ENCODE peak calls at places on chromosomes 12 and 14, in nine cellular contexts. X is mammary epithelial cell; A is transverse colon; Z is hepatocyte; V is RWPE1; D is type B pancreatic cell; O is GM10248; H is CD4-positive, alpha-beta T cell; L is epithelial cell of esophagus. Y is an unnamed sample.

GRCh38 chr14:29233188-29233587 is 466.6 kb downstream of the FOXG1 start:
- DNase-seq in O (no peak), V (no peak), X (no peak), H (no peak), D (no peak), Z (no peak), L (no peak), A (no peak), Y (no peak)

GRCh38 chr12:129119537-129119936 is 266.3 kb downstream of the GLT1D1 start:
- DNase-seq in X (no peak), D (no peak), L (no peak), A (no peak), O (no peak), Z (peak; percentile 23), H (no peak), V (no peak), Y (no peak)

GRCh38 chr14:101815994-101816393 is 54.5 kb downstream of the PPP2R5C start:
- DNase-seq in L (no peak), V (no peak), O (no peak), Z (no peak), X (no peak), H (no peak), A (no peak), D (no peak), Y (peak; percentile 40)

GRCh38 chr14:81344461-81345160 is 55.5 kb downstream of the STON2 start:
- DNase-seq in H (no peak), Z (no peak), A (no peak), D (no peak), V (no peak), L (no peak), O (no peak), X (no peak), Y (no peak)

GRCh38 chr14:85058170-85058569 is 471.8 kb upstream of the FLRT2 start:
- DNase-seq in A (no peak), D (no peak), V (no peak), H (no peak), L (peak; percentile 50), X (peak; percentile 39), Z (no peak), O (no peak), Y (no peak)

GRCh38 chr12:92624236-92624635 is 78.6 kb upstream of the PLEKHG7 start:
- DNase-seq in O (no peak), D (no peak), X (peak; percentile 81), L (peak; percentile 78), Z (no peak), V (peak; percentile 69), A (no peak), H (no peak), Y (no peak)

GRCh38 chr12:124390442-124391116 is 95.7 kb downstream of the RFLNA start:
- DNase-seq in O (peak; percentile 69), L (peak; percentile 78), D (no peak), A (peak; percentile 63), Z (no peak), H (no peak), X (no peak), V (peak; percentile 68), Y (no peak)

GRCh38 chr14:99256483-99256874 is 15.5 kb downstream of the BCL11B start:
- DNase-seq in O (no peak), X (no peak), Z (no peak), L (no peak), H (no peak), V (no peak), D (no peak), A (no peak), Y (peak; percentile 30)

GRCh38 chr12:3252416-3252815 is 175.2 kb downstream of the TSPAN9 start:
- DNase-seq in A (peak; percentile 72), V (no peak), D (no peak), O (no peak), Z (peak; percentile 59), H (no peak), X (no peak), L (no peak), Y (no peak)

GRCh38 chr12:125186471-125187147 is 121.4 kb downstream of the AACS start:
- DNase-seq in D (no peak), O (no peak), A (no peak), X (peak; percentile 20), Z (no peak), V (no peak), H (no peak), L (peak; percentile 5), Y (no peak)

GRCh38 chr12:69332815-69333358 is 15.3 kb upstream of the LYZ start:
- DNase-seq in O (no peak), L (no peak), V (no peak), A (no peak), D (no peak), H (no peak), Z (peak; percentile 62), X (no peak), Y (no peak)

GRCh38 chr12:132178314-132178713 is 34.1 kb downstream of the NOC4L start:
- DNase-seq in V (no peak), Z (no peak), O (no peak), H (no peak), A (no peak), X (no peak), L (no peak), D (no peak), Y (peak; percentile 46)

GRCh38 chr14:76055330-76055729 is 69.8 kb downstream of the IFT43 start:
- DNase-seq in X (no peak), Z (no peak), L (no peak), D (no peak), H (no peak), O (no peak), A (no peak), V (no peak), Y (no peak)

GRCh38 chr12:96886998-96887677 is 19.9 kb upstream of the NEDD1 start:
- DNase-seq in D (no peak), V (no peak), X (no peak), H (no peak), O (no peak), A (no peak), Z (peak; percentile 45), L (no peak), Y (no peak)

GRCh38 chr12:53101266-53101665 is 2.0 kb upstream of the SOAT2 start:
- DNase-seq in V (no peak), H (no peak), X (no peak), A (no peak), O (no peak), D (no peak), L (no peak), Z (no peak), Y (no peak)

GRCh38 chr12:12201274-12201758 is 65.5 kb downstream of the LRP6 start:
- DNase-seq in O (peak; percentile 13), L (no peak), X (no peak), V (no peak), A (no peak), Z (no peak), D (no peak), H (no peak), Y (peak; percentile 39)

GRCh38 chr12:82527165-82527780 is 159.4 kb upstream of the TMTC2 start:
- DNase-seq in X (peak; percentile 41), O (peak; percentile 32), D (no peak), Z (peak; percentile 83), A (peak; percentile 12), V (peak; percentile 34), H (no peak), L (peak; percentile 75), Y (peak; percentile 20)

GRCh38 chr12:107731376-107731775 is 29.6 kb downstream of the PRDM4 start:
- DNase-seq in D (no peak), A (no peak), Z (no peak), V (peak; percentile 13), H (no peak), X (no peak), L (peak; percentile 62), O (peak; percentile 15), Y (no peak)

GRCh38 chr14:63761356-63762117 is 33.7 kb upstream of the SGPP1 start:
- DNase-seq in L (peak; percentile 24), H (no peak), O (no peak), Z (no peak), D (no peak), V (no peak), X (no peak), A (no peak), Y (no peak)

GRCh38 chr14:92783813-92784431 is 10.2 kb upstream of the GOLGA5 start:
- DNase-seq in Z (peak; percentile 71), L (peak; percentile 66), H (no peak), X (peak; percentile 50), D (no peak), V (peak; percentile 59), O (peak; percentile 54), A (peak; percentile 29), Y (peak; percentile 61)
- TF ChIP-seq CTCF in Z (peak; percentile 73), L (peak; percentile 54), H (peak; percentile 77), X (peak; percentile 41), D (peak; percentile 76), V (peak; percentile 62), O (peak; percentile 71), A (peak; percentile 57), Y (peak; percentile 84)

DNA sequence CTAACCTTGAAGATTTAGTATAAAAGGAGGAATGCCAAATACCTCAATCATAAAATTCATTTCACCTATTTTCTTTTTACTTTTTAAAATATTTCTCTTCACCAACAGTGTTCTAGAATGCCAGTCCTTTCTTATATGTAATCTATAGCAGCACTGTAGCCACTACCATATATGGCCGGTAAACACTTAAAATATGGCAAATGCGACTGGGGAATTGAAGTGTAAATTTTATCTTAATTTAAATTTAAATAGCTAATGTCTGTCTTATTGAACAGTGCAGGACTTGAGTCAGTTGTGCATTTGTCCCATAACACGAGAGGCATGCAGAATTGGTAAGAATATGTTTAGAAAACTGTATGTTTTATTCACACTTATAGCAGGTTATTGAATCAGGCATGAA is 50.1 kb downstream of the WASHC4 start:
- DNase-seq in D (no peak), L (no peak), V (no peak), Z (no peak), X (no peak), O (no peak), H (no peak), A (no peak), Y (no peak)
- TF ChIP-seq CTCF in D (no peak), L (no peak), V (no peak), Z (no peak), X (no peak), O (no peak), H (no peak), A (no peak), Y (no peak)

GRCh38 chr12:111121840-111122239 is 201.5 kb upstream of the MYL2 start:
- DNase-seq in O (no peak), H (no peak), A (no peak), D (no peak), V (peak; percentile 13), L (no peak), Z (no peak), X (no peak), Y (no peak)
- TF ChIP-seq CTCF in O (no peak), H (no peak), A (no peak), D (peak; percentile 51), V (no peak), L (peak; percentile 29), Z (no peak), X (no peak), Y (no peak)

GRCh38 chr14:94751956-94752355 is 18.0 kb downstream of the GSC start:
- DNase-seq in L (no peak), X (no peak), A (no peak), Z (no peak), D (no peak), V (no peak), H (no peak), O (no peak), Y (no peak)
- TF ChIP-seq CTCF in L (no peak), X (no peak), A (no peak), Z (no peak), D (no peak), V (no peak), H (no peak), O (no peak), Y (no peak)